ENCODE peak calls at places on chromosomes 6 and 20, in eight cellular contexts. One of them, this sample, is unnamed.

GRCh38 chr6:1381397-1382330 is 7.7 kb upstream of the FOXF2 start:
- DNase-seq in esophagus squamous epithelium: no peak
- DNase-seq in RWPE1: peak
- DNase-seq in stomach: peak
- DNase-seq in AG04450: no peak
- DNase-seq in gastrocnemius medialis: no peak
- DNase-seq in cardiac muscle cell: peak
- DNase-seq in naive thymus-derived CD4-positive, alpha-beta T cell: peak
- DNase-seq in this sample: no peak

GRCh38 chr6:3997144-3997770 is 81.7 kb downstream of the FAM217A start:
- DNase-seq in esophagus squamous epithelium: no peak
- DNase-seq in RWPE1: no peak
- DNase-seq in stomach: no peak
- DNase-seq in AG04450: peak
- DNase-seq in gastrocnemius medialis: no peak
- DNase-seq in cardiac muscle cell: peak
- DNase-seq in naive thymus-derived CD4-positive, alpha-beta T cell: no peak
- DNase-seq in this sample: no peak

GRCh38 chr20:58749979-58750378 is 57.4 kb downstream of the NPEPL1 start:
- DNase-seq in esophagus squamous epithelium: no peak
- DNase-seq in RWPE1: no peak
- DNase-seq in stomach: no peak
- DNase-seq in AG04450: no peak
- DNase-seq in gastrocnemius medialis: no peak
- DNase-seq in cardiac muscle cell: no peak
- DNase-seq in naive thymus-derived CD4-positive, alpha-beta T cell: no peak
- DNase-seq in this sample: no peak

GRCh38 chr6:10743514-10743913 is 4.1 kb upstream of the TMEM14B start:
- DNase-seq in esophagus squamous epithelium: no peak
- DNase-seq in RWPE1: no peak
- DNase-seq in stomach: no peak
- DNase-seq in AG04450: no peak
- DNase-seq in gastrocnemius medialis: no peak
- DNase-seq in cardiac muscle cell: no peak
- DNase-seq in naive thymus-derived CD4-positive, alpha-beta T cell: no peak
- DNase-seq in this sample: no peak

GRCh38 chr20:10653593-10654288 is 20.1 kb downstream of the JAG1 start:
- DNase-seq in esophagus squamous epithelium: no peak
- DNase-seq in RWPE1: no peak
- DNase-seq in stomach: no peak
- DNase-seq in AG04450: peak
- DNase-seq in gastrocnemius medialis: no peak
- DNase-seq in cardiac muscle cell: peak
- DNase-seq in naive thymus-derived CD4-positive, alpha-beta T cell: no peak
- DNase-seq in this sample: no peak

GRCh38 chr6:101462576-101462975 is 69.1 kb downstream of the GRIK2 start:
- DNase-seq in esophagus squamous epithelium: no peak
- DNase-seq in RWPE1: no peak
- DNase-seq in stomach: no peak
- DNase-seq in AG04450: peak
- DNase-seq in gastrocnemius medialis: no peak
- DNase-seq in cardiac muscle cell: peak
- DNase-seq in naive thymus-derived CD4-positive, alpha-beta T cell: no peak
- DNase-seq in this sample: no peak

GRCh38 chr20:23205656-23206055 is 119.5 kb upstream of the CD93 start:
- DNase-seq in esophagus squamous epithelium: no peak
- DNase-seq in RWPE1: no peak
- DNase-seq in stomach: peak
- DNase-seq in AG04450: no peak
- DNase-seq in gastrocnemius medialis: peak
- DNase-seq in cardiac muscle cell: peak
- DNase-seq in naive thymus-derived CD4-positive, alpha-beta T cell: no peak
- DNase-seq in this sample: peak

GRCh38 chr6:7922596-7922995 is 12.0 kb upstream of the TXNDC5 start:
- DNase-seq in esophagus squamous epithelium: no peak
- DNase-seq in RWPE1: no peak
- DNase-seq in stomach: no peak
- DNase-seq in AG04450: no peak
- DNase-seq in gastrocnemius medialis: no peak
- DNase-seq in cardiac muscle cell: peak
- DNase-seq in naive thymus-derived CD4-positive, alpha-beta T cell: no peak
- DNase-seq in this sample: no peak

GRCh38 chr6:121436172-121436965 is 923 bp downstream of the GJA1 start:
- DNase-seq in esophagus squamous epithelium: no peak
- DNase-seq in RWPE1: peak
- DNase-seq in stomach: no peak
- DNase-seq in AG04450: no peak
- DNase-seq in gastrocnemius medialis: no peak
- DNase-seq in cardiac muscle cell: peak
- DNase-seq in naive thymus-derived CD4-positive, alpha-beta T cell: no peak
- DNase-seq in this sample: no peak

GRCh38 chr20:6164421-6165341 is 41.9 kb upstream of the FERMT1 start:
- DNase-seq in esophagus squamous epithelium: no peak
- DNase-seq in RWPE1: no peak
- DNase-seq in stomach: no peak
- DNase-seq in AG04450: no peak
- DNase-seq in gastrocnemius medialis: peak
- DNase-seq in cardiac muscle cell: peak
- DNase-seq in naive thymus-derived CD4-positive, alpha-beta T cell: no peak
- DNase-seq in this sample: peak

GRCh38 chr6:143950874-143951273 is 57.2 kb downstream of the PLAGL1 start:
- DNase-seq in esophagus squamous epithelium: no peak
- DNase-seq in RWPE1: no peak
- DNase-seq in stomach: no peak
- DNase-seq in AG04450: no peak
- DNase-seq in gastrocnemius medialis: no peak
- DNase-seq in cardiac muscle cell: no peak
- DNase-seq in naive thymus-derived CD4-positive, alpha-beta T cell: no peak
- DNase-seq in this sample: no peak

GRCh38 chr6:140178550-140179334 is 804.3 kb upstream of the CITED2 start:
- DNase-seq in esophagus squamous epithelium: no peak
- DNase-seq in RWPE1: peak
- DNase-seq in stomach: no peak
- DNase-seq in AG04450: peak
- DNase-seq in gastrocnemius medialis: no peak
- DNase-seq in cardiac muscle cell: peak
- DNase-seq in naive thymus-derived CD4-positive, alpha-beta T cell: no peak
- DNase-seq in this sample: no peak

DNA sequence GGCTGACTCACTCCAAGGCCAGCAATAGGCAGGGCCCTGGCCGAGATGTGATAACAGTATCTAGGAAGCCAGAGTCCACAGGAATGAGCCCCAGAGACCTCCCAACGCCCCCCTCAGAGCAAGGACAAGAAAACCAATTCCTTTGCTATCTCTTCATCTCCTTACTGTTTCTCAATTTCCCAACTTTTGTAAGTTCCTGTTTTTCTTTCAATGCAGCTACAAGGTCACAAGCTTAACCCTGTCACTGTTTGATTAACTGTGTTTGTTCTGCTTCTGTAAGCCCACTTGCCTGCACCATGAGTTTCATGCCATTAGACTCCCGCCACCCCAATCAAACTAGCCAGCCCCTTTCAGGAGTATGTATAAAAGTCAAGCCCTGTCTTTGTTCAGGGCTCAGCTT is 3.5 kb downstream of the FKBP1C start:
- DNase-seq in esophagus squamous epithelium: no peak
- DNase-seq in RWPE1: no peak
- DNase-seq in stomach: no peak
- DNase-seq in AG04450: no peak
- DNase-seq in gastrocnemius medialis: no peak
- DNase-seq in cardiac muscle cell: no peak
- DNase-seq in naive thymus-derived CD4-positive, alpha-beta T cell: no peak
- DNase-seq in this sample: no peak
- H3K27ac ChIP-seq in esophagus squamous epithelium: no peak
- H3K27ac ChIP-seq in RWPE1: no peak
- H3K27ac ChIP-seq in stomach: no peak
- H3K27ac ChIP-seq in AG04450: no peak
- H3K27ac ChIP-seq in gastrocnemius medialis: no peak
- H3K27ac ChIP-seq in cardiac muscle cell: no peak
- H3K27ac ChIP-seq in naive thymus-derived CD4-positive, alpha-beta T cell: no peak
- H3K27ac ChIP-seq in this sample: no peak

DNA sequence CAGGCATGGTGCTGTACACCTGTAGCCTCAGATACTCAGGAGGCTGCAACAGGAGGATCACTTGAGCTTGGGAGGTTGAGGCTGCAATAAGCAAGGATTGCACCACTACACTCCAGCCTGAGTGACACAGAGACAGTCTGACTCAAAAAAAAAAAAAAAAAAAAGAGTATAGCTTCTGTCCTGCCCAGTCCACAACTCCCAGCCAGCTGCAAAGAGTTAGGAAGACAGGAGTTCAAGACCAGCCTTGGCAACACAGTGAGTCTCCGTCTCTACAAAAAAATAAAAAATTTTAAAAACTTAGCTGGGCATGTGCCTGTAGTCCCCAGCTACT is 28.3 kb upstream of the TLDC2 start:
- DNase-seq in esophagus squamous epithelium: no peak
- DNase-seq in RWPE1: no peak
- DNase-seq in stomach: no peak
- DNase-seq in AG04450: no peak
- DNase-seq in gastrocnemius medialis: no peak
- DNase-seq in cardiac muscle cell: no peak
- DNase-seq in naive thymus-derived CD4-positive, alpha-beta T cell: no peak
- DNase-seq in this sample: no peak
- H3K27ac ChIP-seq in esophagus squamous epithelium: peak
- H3K27ac ChIP-seq in RWPE1: peak
- H3K27ac ChIP-seq in stomach: peak
- H3K27ac ChIP-seq in AG04450: peak
- H3K27ac ChIP-seq in gastrocnemius medialis: peak
- H3K27ac ChIP-seq in cardiac muscle cell: peak
- H3K27ac ChIP-seq in naive thymus-derived CD4-positive, alpha-beta T cell: no peak
- H3K27ac ChIP-seq in this sample: peak

GRCh38 chr6:41228088-41228487 is at the start of gene TREML4:
- DNase-seq in esophagus squamous epithelium: no peak
- DNase-seq in RWPE1: no peak
- DNase-seq in stomach: no peak
- DNase-seq in AG04450: no peak
- DNase-seq in gastrocnemius medialis: no peak
- DNase-seq in cardiac muscle cell: no peak
- DNase-seq in naive thymus-derived CD4-positive, alpha-beta T cell: no peak
- DNase-seq in this sample: no peak

GRCh38 chr6:41222045-41222444 is 6.1 kb upstream of the TREML4 start:
- DNase-seq in esophagus squamous epithelium: no peak
- DNase-seq in RWPE1: no peak
- DNase-seq in stomach: no peak
- DNase-seq in AG04450: no peak
- DNase-seq in gastrocnemius medialis: no peak
- DNase-seq in cardiac muscle cell: no peak
- DNase-seq in naive thymus-derived CD4-positive, alpha-beta T cell: no peak
- DNase-seq in this sample: no peak

GRCh38 chr6:41222513-41222912 is 5.6 kb upstream of the TREML4 start:
- DNase-seq in esophagus squamous epithelium: no peak
- DNase-seq in RWPE1: no peak
- DNase-seq in stomach: no peak
- DNase-seq in AG04450: no peak
- DNase-seq in gastrocnemius medialis: no peak
- DNase-seq in cardiac muscle cell: no peak
- DNase-seq in naive thymus-derived CD4-positive, alpha-beta T cell: no peak
- DNase-seq in this sample: no peak

GRCh38 chr6:41226752-41227151 is 1.4 kb upstream of the TREML4 start:
- DNase-seq in esophagus squamous epithelium: no peak
- DNase-seq in RWPE1: no peak
- DNase-seq in stomach: no peak
- DNase-seq in AG04450: no peak
- DNase-seq in gastrocnemius medialis: no peak
- DNase-seq in cardiac muscle cell: no peak
- DNase-seq in naive thymus-derived CD4-positive, alpha-beta T cell: no peak
- DNase-seq in this sample: no peak

GRCh38 chr6:41224800-41225199 is 3.3 kb upstream of the TREML4 start:
- DNase-seq in esophagus squamous epithelium: no peak
- DNase-seq in RWPE1: no peak
- DNase-seq in stomach: no peak
- DNase-seq in AG04450: no peak
- DNase-seq in gastrocnemius medialis: no peak
- DNase-seq in cardiac muscle cell: no peak
- DNase-seq in naive thymus-derived CD4-positive, alpha-beta T cell: no peak
- DNase-seq in this sample: no peak
- H3K27ac ChIP-seq in esophagus squamous epithelium: no peak
- H3K27ac ChIP-seq in RWPE1: no peak
- H3K27ac ChIP-seq in stomach: no peak
- H3K27ac ChIP-seq in AG04450: no peak
- H3K27ac ChIP-seq in gastrocnemius medialis: no peak
- H3K27ac ChIP-seq in cardiac muscle cell: no peak
- H3K27ac ChIP-seq in naive thymus-derived CD4-positive, alpha-beta T cell: no peak
- H3K27ac ChIP-seq in this sample: no peak

DNA sequence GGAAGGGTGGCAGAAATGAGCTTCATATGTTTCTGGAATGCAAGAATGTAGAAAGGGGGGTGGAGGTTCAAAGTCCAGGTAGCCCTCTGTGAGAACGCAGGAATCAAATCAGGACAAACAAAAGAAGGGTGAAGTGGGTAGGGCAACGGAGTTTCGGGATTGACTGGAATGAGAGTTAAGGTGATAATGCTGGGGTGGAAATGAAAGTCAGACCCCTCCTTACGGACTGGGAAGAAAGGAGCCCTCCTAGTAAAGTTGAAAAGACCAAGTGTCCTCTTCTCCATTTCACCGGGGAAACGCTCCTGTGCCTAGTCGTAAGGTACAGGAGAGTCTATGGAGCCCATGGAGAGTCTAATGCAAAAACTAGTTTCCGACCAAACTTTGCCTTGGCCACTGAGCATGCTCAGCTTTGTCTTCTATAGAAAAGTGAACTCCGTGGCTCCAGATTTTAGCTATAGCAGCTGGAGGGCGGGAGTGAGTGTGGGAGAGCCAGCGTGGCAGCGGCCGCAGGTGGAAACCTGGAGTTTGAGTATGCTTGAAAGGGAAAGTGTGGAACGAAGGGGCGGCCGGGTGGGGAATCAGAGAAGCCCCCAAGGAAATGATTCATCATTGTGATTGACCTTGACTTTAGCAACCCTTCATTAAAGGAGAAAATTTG is 1.4 kb upstream of the LRRC1 start:
- DNase-seq in esophagus squamous epithelium: no peak
- DNase-seq in RWPE1: peak
- DNase-seq in stomach: peak
- DNase-seq in AG04450: peak
- DNase-seq in gastrocnemius medialis: no peak
- DNase-seq in cardiac muscle cell: peak
- DNase-seq in naive thymus-derived CD4-positive, alpha-beta T cell: peak
- DNase-seq in this sample: peak
- H3K27ac ChIP-seq in esophagus squamous epithelium: peak
- H3K27ac ChIP-seq in RWPE1: peak
- H3K27ac ChIP-seq in stomach: peak
- H3K27ac ChIP-seq in AG04450: peak
- H3K27ac ChIP-seq in gastrocnemius medialis: no peak
- H3K27ac ChIP-seq in cardiac muscle cell: peak
- H3K27ac ChIP-seq in naive thymus-derived CD4-positive, alpha-beta T cell: no peak
- H3K27ac ChIP-seq in this sample: peak

GRCh38 chr6:53794073-53794719 is 609 bp upstream of the LRRC1 start:
- DNase-seq in esophagus squamous epithelium: no peak
- DNase-seq in RWPE1: peak
- DNase-seq in stomach: peak
- DNase-seq in AG04450: peak
- DNase-seq in gastrocnemius medialis: no peak
- DNase-seq in cardiac muscle cell: peak
- DNase-seq in naive thymus-derived CD4-positive, alpha-beta T cell: no peak
- DNase-seq in this sample: peak
- H3K27ac ChIP-seq in esophagus squamous epithelium: peak
- H3K27ac ChIP-seq in RWPE1: peak
- H3K27ac ChIP-seq in stomach: peak
- H3K27ac ChIP-seq in AG04450: peak
- H3K27ac ChIP-seq in gastrocnemius medialis: peak
- H3K27ac ChIP-seq in cardiac muscle cell: peak
- H3K27ac ChIP-seq in naive thymus-derived CD4-positive, alpha-beta T cell: peak
- H3K27ac ChIP-seq in this sample: peak